ENCODE peak calls at places on chromosomes 3 and 15, in seven cellular contexts. One of them, this sample, is unnamed.

GRCh38 chr3:66715806-66716205 is 215.0 kb upstream of the LRIG1 start:
- DNase-seq in T-helper 1 cell: no peak
- DNase-seq in AG08395: no peak
- DNase-seq in kidney glomerular epithelial cell: no peak
- DNase-seq in HEK293T: no peak
- DNase-seq in nephron progenitor cell: no peak
- DNase-seq in iris pigment epithelial cell: no peak
- DNase-seq in this sample: no peak

GRCh38 chr15:67146875-67147381 is 81.5 kb downstream of the SMAD3 start:
- DNase-seq in T-helper 1 cell: peak
- DNase-seq in AG08395: peak
- DNase-seq in kidney glomerular epithelial cell: peak
- DNase-seq in HEK293T: no peak
- DNase-seq in nephron progenitor cell: no peak
- DNase-seq in iris pigment epithelial cell: peak
- DNase-seq in this sample: no peak

GRCh38 chr3:102205647-102206046 is 229.2 kb upstream of the ZPLD1 start:
- DNase-seq in T-helper 1 cell: no peak
- DNase-seq in AG08395: no peak
- DNase-seq in kidney glomerular epithelial cell: no peak
- DNase-seq in HEK293T: no peak
- DNase-seq in nephron progenitor cell: no peak
- DNase-seq in iris pigment epithelial cell: no peak
- DNase-seq in this sample: no peak

GRCh38 chr3:28576590-28577220 is 228.1 kb upstream of the AZI2 start:
- DNase-seq in T-helper 1 cell: no peak
- DNase-seq in AG08395: no peak
- DNase-seq in kidney glomerular epithelial cell: no peak
- DNase-seq in HEK293T: peak
- DNase-seq in nephron progenitor cell: peak
- DNase-seq in iris pigment epithelial cell: no peak
- DNase-seq in this sample: no peak

GRCh38 chr3:62665627-62666433 is 209.4 kb downstream of the CADPS start:
- DNase-seq in T-helper 1 cell: no peak
- DNase-seq in AG08395: peak
- DNase-seq in kidney glomerular epithelial cell: peak
- DNase-seq in HEK293T: peak
- DNase-seq in nephron progenitor cell: peak
- DNase-seq in iris pigment epithelial cell: peak
- DNase-seq in this sample: no peak

GRCh38 chr3:48679416-48680380 is 6.0 kb downstream of the NCKIPSD start:
- DNase-seq in T-helper 1 cell: no peak
- DNase-seq in AG08395: no peak
- DNase-seq in kidney glomerular epithelial cell: no peak
- DNase-seq in HEK293T: no peak
- DNase-seq in nephron progenitor cell: no peak
- DNase-seq in iris pigment epithelial cell: no peak
- DNase-seq in this sample: no peak

GRCh38 chr3:64687781-64688515 is at the start of gene ADAMTS9:
- DNase-seq in T-helper 1 cell: no peak
- DNase-seq in AG08395: peak
- DNase-seq in kidney glomerular epithelial cell: peak
- DNase-seq in HEK293T: peak
- DNase-seq in nephron progenitor cell: peak
- DNase-seq in iris pigment epithelial cell: peak
- DNase-seq in this sample: no peak

GRCh38 chr15:56982987-56983386 is 64.5 kb downstream of the TCF12 start:
- DNase-seq in T-helper 1 cell: no peak
- DNase-seq in AG08395: no peak
- DNase-seq in kidney glomerular epithelial cell: no peak
- DNase-seq in HEK293T: no peak
- DNase-seq in nephron progenitor cell: no peak
- DNase-seq in iris pigment epithelial cell: no peak
- DNase-seq in this sample: no peak

GRCh38 chr15:50977157-50977556 is 68.7 kb downstream of the AP4E1 start:
- DNase-seq in T-helper 1 cell: no peak
- DNase-seq in AG08395: no peak
- DNase-seq in kidney glomerular epithelial cell: no peak
- DNase-seq in HEK293T: no peak
- DNase-seq in nephron progenitor cell: no peak
- DNase-seq in iris pigment epithelial cell: peak
- DNase-seq in this sample: no peak

GRCh38 chr3:72343078-72343477 is 505.2 kb downstream of the SHQ1 start:
- DNase-seq in T-helper 1 cell: no peak
- DNase-seq in AG08395: peak
- DNase-seq in kidney glomerular epithelial cell: peak
- DNase-seq in HEK293T: no peak
- DNase-seq in nephron progenitor cell: no peak
- DNase-seq in iris pigment epithelial cell: peak
- DNase-seq in this sample: no peak

GRCh38 chr3:142165194-142165593 is 15.8 kb upstream of the TFDP2 start:
- DNase-seq in T-helper 1 cell: no peak
- DNase-seq in AG08395: no peak
- DNase-seq in kidney glomerular epithelial cell: no peak
- DNase-seq in HEK293T: no peak
- DNase-seq in nephron progenitor cell: no peak
- DNase-seq in iris pigment epithelial cell: peak
- DNase-seq in this sample: no peak

GRCh38 chr15:40097968-40098476 is 10.7 kb downstream of the BMF start:
- DNase-seq in T-helper 1 cell: no peak
- DNase-seq in AG08395: peak
- DNase-seq in kidney glomerular epithelial cell: no peak
- DNase-seq in HEK293T: no peak
- DNase-seq in nephron progenitor cell: no peak
- DNase-seq in iris pigment epithelial cell: no peak
- DNase-seq in this sample: no peak

GRCh38 chr3:126131881-126132750 is 48.2 kb upstream of the SLC41A3 start:
- DNase-seq in T-helper 1 cell: no peak
- DNase-seq in AG08395: no peak
- DNase-seq in kidney glomerular epithelial cell: no peak
- DNase-seq in HEK293T: no peak
- DNase-seq in nephron progenitor cell: peak
- DNase-seq in iris pigment epithelial cell: no peak
- DNase-seq in this sample: no peak

GRCh38 chr3:129577925-129578742 is 28.3 kb downstream of the PLXND1 start:
- DNase-seq in T-helper 1 cell: no peak
- DNase-seq in AG08395: no peak
- DNase-seq in kidney glomerular epithelial cell: no peak
- DNase-seq in HEK293T: no peak
- DNase-seq in nephron progenitor cell: no peak
- DNase-seq in iris pigment epithelial cell: no peak
- DNase-seq in this sample: no peak

GRCh38 chr3:142976621-142977398 is 13.3 kb upstream of the PAQR9 start:
- DNase-seq in T-helper 1 cell: no peak
- DNase-seq in AG08395: peak
- DNase-seq in kidney glomerular epithelial cell: peak
- DNase-seq in HEK293T: peak
- DNase-seq in nephron progenitor cell: no peak
- DNase-seq in iris pigment epithelial cell: peak
- DNase-seq in this sample: no peak

GRCh38 chr15:59522988-59523461 is 85.0 kb downstream of the FAM81A start:
- DNase-seq in T-helper 1 cell: peak
- DNase-seq in AG08395: no peak
- DNase-seq in kidney glomerular epithelial cell: no peak
- DNase-seq in HEK293T: no peak
- DNase-seq in nephron progenitor cell: no peak
- DNase-seq in iris pigment epithelial cell: no peak
- DNase-seq in this sample: peak

GRCh38 chr3:72163809-72164634 is 379.1 kb upstream of the PROK2 start:
- DNase-seq in T-helper 1 cell: no peak
- DNase-seq in AG08395: no peak
- DNase-seq in kidney glomerular epithelial cell: no peak
- DNase-seq in HEK293T: no peak
- DNase-seq in nephron progenitor cell: no peak
- DNase-seq in iris pigment epithelial cell: no peak
- DNase-seq in this sample: no peak

GRCh38 chr3:14899993-14900618 is 47.3 kb upstream of the NR2C2 start:
- DNase-seq in T-helper 1 cell: no peak
- DNase-seq in AG08395: no peak
- DNase-seq in kidney glomerular epithelial cell: no peak
- DNase-seq in HEK293T: no peak
- DNase-seq in nephron progenitor cell: no peak
- DNase-seq in iris pigment epithelial cell: no peak
- DNase-seq in this sample: no peak

GRCh38 chr15:37081985-37082384 is 18.4 kb downstream of the MEIS2 start:
- DNase-seq in T-helper 1 cell: no peak
- DNase-seq in AG08395: no peak
- DNase-seq in kidney glomerular epithelial cell: peak
- DNase-seq in HEK293T: no peak
- DNase-seq in nephron progenitor cell: no peak
- DNase-seq in iris pigment epithelial cell: peak
- DNase-seq in this sample: no peak

GRCh38 chr3:95615592-95616310 is 1198.6 kb upstream of the EPHA6 start:
- DNase-seq in T-helper 1 cell: no peak
- DNase-seq in AG08395: no peak
- DNase-seq in kidney glomerular epithelial cell: peak
- DNase-seq in HEK293T: no peak
- DNase-seq in nephron progenitor cell: no peak
- DNase-seq in iris pigment epithelial cell: no peak
- DNase-seq in this sample: no peak

GRCh38 chr15:100726070-100726420 is 123.7 kb downstream of the ASB7 start:
- DNase-seq in T-helper 1 cell: no peak
- DNase-seq in AG08395: no peak
- DNase-seq in kidney glomerular epithelial cell: no peak
- DNase-seq in HEK293T: no peak
- DNase-seq in nephron progenitor cell: no peak
- DNase-seq in iris pigment epithelial cell: no peak
- DNase-seq in this sample: no peak

GRCh38 chr15:62932436-62932835 is 110.1 kb upstream of the TPM1 start:
- DNase-seq in T-helper 1 cell: no peak
- DNase-seq in AG08395: peak
- DNase-seq in kidney glomerular epithelial cell: no peak
- DNase-seq in HEK293T: no peak
- DNase-seq in nephron progenitor cell: no peak
- DNase-seq in iris pigment epithelial cell: peak
- DNase-seq in this sample: no peak

GRCh38 chr3:186283096-186283495 is 78.9 kb downstream of the DGKG start:
- DNase-seq in T-helper 1 cell: no peak
- DNase-seq in AG08395: no peak
- DNase-seq in kidney glomerular epithelial cell: no peak
- DNase-seq in HEK293T: no peak
- DNase-seq in nephron progenitor cell: no peak
- DNase-seq in iris pigment epithelial cell: peak
- DNase-seq in this sample: no peak

GRCh38 chr3:29696311-29696710 is 415.4 kb downstream of the RBMS3 start:
- DNase-seq in T-helper 1 cell: no peak
- DNase-seq in AG08395: no peak
- DNase-seq in kidney glomerular epithelial cell: no peak
- DNase-seq in HEK293T: no peak
- DNase-seq in nephron progenitor cell: no peak
- DNase-seq in iris pigment epithelial cell: peak
- DNase-seq in this sample: no peak

GRCh38 chr3:105365536-105366301 is 990 bp upstream of the ALCAM start:
- DNase-seq in T-helper 1 cell: peak
- DNase-seq in AG08395: no peak
- DNase-seq in kidney glomerular epithelial cell: peak
- DNase-seq in HEK293T: peak
- DNase-seq in nephron progenitor cell: peak
- DNase-seq in iris pigment epithelial cell: peak
- DNase-seq in this sample: no peak

GRCh38 chr15:51331141-51331540 is 7.3 kb downstream of the CYP19A1 start:
- DNase-seq in T-helper 1 cell: no peak
- DNase-seq in AG08395: no peak
- DNase-seq in kidney glomerular epithelial cell: no peak
- DNase-seq in HEK293T: no peak
- DNase-seq in nephron progenitor cell: no peak
- DNase-seq in iris pigment epithelial cell: peak
- DNase-seq in this sample: no peak

GRCh38 chr3:194871143-194871863 is 185.6 kb downstream of the FAM43A start:
- DNase-seq in T-helper 1 cell: no peak
- DNase-seq in AG08395: peak
- DNase-seq in kidney glomerular epithelial cell: peak
- DNase-seq in HEK293T: peak
- DNase-seq in nephron progenitor cell: peak
- DNase-seq in iris pigment epithelial cell: peak
- DNase-seq in this sample: no peak

GRCh38 chr3:190655933-190656332 is 142.0 kb downstream of the IL1RAP start:
- DNase-seq in T-helper 1 cell: no peak
- DNase-seq in AG08395: no peak
- DNase-seq in kidney glomerular epithelial cell: no peak
- DNase-seq in HEK293T: no peak
- DNase-seq in nephron progenitor cell: no peak
- DNase-seq in iris pigment epithelial cell: no peak
- DNase-seq in this sample: no peak

GRCh38 chr3:43423142-43423541 is 136.8 kb downstream of the SNRK start:
- DNase-seq in T-helper 1 cell: no peak
- DNase-seq in AG08395: no peak
- DNase-seq in kidney glomerular epithelial cell: no peak
- DNase-seq in HEK293T: no peak
- DNase-seq in nephron progenitor cell: no peak
- DNase-seq in iris pigment epithelial cell: peak
- DNase-seq in this sample: no peak

GRCh38 chr3:156382458-156383346 is 172.2 kb downstream of the SSR3 start:
- DNase-seq in T-helper 1 cell: no peak
- DNase-seq in AG08395: peak
- DNase-seq in kidney glomerular epithelial cell: no peak
- DNase-seq in HEK293T: peak
- DNase-seq in nephron progenitor cell: peak
- DNase-seq in iris pigment epithelial cell: peak
- DNase-seq in this sample: no peak

GRCh38 chr3:123312331-123313265 is 110.9 kb downstream of the SEC22A start:
- DNase-seq in T-helper 1 cell: no peak
- DNase-seq in AG08395: no peak
- DNase-seq in kidney glomerular epithelial cell: no peak
- DNase-seq in HEK293T: no peak
- DNase-seq in nephron progenitor cell: no peak
- DNase-seq in iris pigment epithelial cell: peak
- DNase-seq in this sample: no peak

GRCh38 chr3:135056084-135056730 is 261.1 kb downstream of the EPHB1 start:
- DNase-seq in T-helper 1 cell: no peak
- DNase-seq in AG08395: no peak
- DNase-seq in kidney glomerular epithelial cell: no peak
- DNase-seq in HEK293T: no peak
- DNase-seq in nephron progenitor cell: no peak
- DNase-seq in iris pigment epithelial cell: no peak
- DNase-seq in this sample: no peak

GRCh38 chr3:33152363-33153360 is 38.8 kb downstream of the CRTAP start:
- DNase-seq in T-helper 1 cell: no peak
- DNase-seq in AG08395: no peak
- DNase-seq in kidney glomerular epithelial cell: no peak
- DNase-seq in HEK293T: peak
- DNase-seq in nephron progenitor cell: no peak
- DNase-seq in iris pigment epithelial cell: no peak
- DNase-seq in this sample: no peak

GRCh38 chr3:72175305-72175858 is 390.4 kb upstream of the PROK2 start:
- DNase-seq in T-helper 1 cell: no peak
- DNase-seq in AG08395: no peak
- DNase-seq in kidney glomerular epithelial cell: no peak
- DNase-seq in HEK293T: no peak
- DNase-seq in nephron progenitor cell: no peak
- DNase-seq in iris pigment epithelial cell: no peak
- DNase-seq in this sample: no peak

GRCh38 chr3:27655536-27655935 is 66.6 kb downstream of the EOMES start:
- DNase-seq in T-helper 1 cell: no peak
- DNase-seq in AG08395: no peak
- DNase-seq in kidney glomerular epithelial cell: no peak
- DNase-seq in HEK293T: no peak
- DNase-seq in nephron progenitor cell: no peak
- DNase-seq in iris pigment epithelial cell: no peak
- DNase-seq in this sample: no peak

GRCh38 chr3:134807189-134807588 is 12.1 kb downstream of the EPHB1 start:
- DNase-seq in T-helper 1 cell: no peak
- DNase-seq in AG08395: peak
- DNase-seq in kidney glomerular epithelial cell: no peak
- DNase-seq in HEK293T: no peak
- DNase-seq in nephron progenitor cell: no peak
- DNase-seq in iris pigment epithelial cell: no peak
- DNase-seq in this sample: no peak